ENCODE peak calls at places on chromosomes 12 and 14, in five cellular contexts. One of them, this sample, is unnamed.

GRCh38 chr12:124660846-124661245 is 93.4 kb upstream of the NCOR2 start:
- DNase-seq in HFFc6: no peak
- DNase-seq in neural progenitor cell: peak
- DNase-seq in IMR-90: no peak
- DNase-seq in lower lobe of right lung: no peak
- DNase-seq in this sample: no peak

GRCh38 chr14:82710257-82710841 is 1176.7 kb upstream of the SEL1L start:
- DNase-seq in neural progenitor cell: peak
- DNase-seq in IMR-90: peak
- DNase-seq in lower lobe of right lung: peak
- DNase-seq in HFFc6: peak
- DNase-seq in this sample: peak

GRCh38 chr12:110780448-110780847 is 37.8 kb upstream of the PPP1CC start:
- DNase-seq in lower lobe of right lung: no peak
- DNase-seq in neural progenitor cell: no peak
- DNase-seq in HFFc6: no peak
- DNase-seq in IMR-90: no peak
- DNase-seq in this sample: no peak

GRCh38 chr12:111927346-111927745 is 85.3 kb downstream of the MAPKAPK5 start:
- DNase-seq in IMR-90: no peak
- DNase-seq in HFFc6: no peak
- DNase-seq in neural progenitor cell: no peak
- DNase-seq in lower lobe of right lung: no peak
- DNase-seq in this sample: no peak

GRCh38 chr14:95667251-95667693 is 19.0 kb upstream of the TCL1B start:
- DNase-seq in HFFc6: no peak
- DNase-seq in IMR-90: no peak
- DNase-seq in neural progenitor cell: peak
- DNase-seq in lower lobe of right lung: no peak
- DNase-seq in this sample: no peak

GRCh38 chr12:106073179-106073578 is 65.6 kb downstream of the NUAK1 start:
- DNase-seq in IMR-90: no peak
- DNase-seq in lower lobe of right lung: no peak
- DNase-seq in neural progenitor cell: no peak
- DNase-seq in HFFc6: no peak
- DNase-seq in this sample: no peak

GRCh38 chr12:59844775-59845174 is 248.9 kb downstream of the SLC16A7 start:
- DNase-seq in neural progenitor cell: no peak
- DNase-seq in IMR-90: no peak
- DNase-seq in HFFc6: no peak
- DNase-seq in lower lobe of right lung: no peak
- DNase-seq in this sample: no peak

GRCh38 chr14:32513571-32514009 is 184.5 kb downstream of the AKAP6 start:
- DNase-seq in IMR-90: peak
- DNase-seq in lower lobe of right lung: no peak
- DNase-seq in neural progenitor cell: no peak
- DNase-seq in HFFc6: peak
- DNase-seq in this sample: no peak

GRCh38 chr12:123900898-123901376 is 71.7 kb downstream of the CCDC92 start:
- DNase-seq in neural progenitor cell: peak
- DNase-seq in HFFc6: no peak
- DNase-seq in IMR-90: peak
- DNase-seq in lower lobe of right lung: no peak
- DNase-seq in this sample: no peak

GRCh38 chr12:104695453-104696148 is 238.9 kb downstream of the CHST11 start:
- DNase-seq in lower lobe of right lung: no peak
- DNase-seq in neural progenitor cell: no peak
- DNase-seq in HFFc6: peak
- DNase-seq in IMR-90: peak
- DNase-seq in this sample: peak

GRCh38 chr12:1527789-1528188 is 66.6 kb downstream of the FBXL14 start:
- DNase-seq in HFFc6: peak
- DNase-seq in lower lobe of right lung: no peak
- DNase-seq in neural progenitor cell: no peak
- DNase-seq in IMR-90: peak
- DNase-seq in this sample: no peak

GRCh38 chr14:68794130-68794855 is 1.4 kb upstream of the ZFP36L1 start:
- DNase-seq in HFFc6: peak
- DNase-seq in neural progenitor cell: peak
- DNase-seq in IMR-90: peak
- DNase-seq in lower lobe of right lung: peak
- DNase-seq in this sample: peak

GRCh38 chr14:34460841-34461240 is 1.2 kb downstream of the SPTSSA start:
- DNase-seq in IMR-90: peak
- DNase-seq in neural progenitor cell: peak
- DNase-seq in HFFc6: peak
- DNase-seq in lower lobe of right lung: no peak
- DNase-seq in this sample: no peak

GRCh38 chr12:462936-463705 is 3.4 kb downstream of the B4GALNT3 start:
- DNase-seq in IMR-90: no peak
- DNase-seq in neural progenitor cell: no peak
- DNase-seq in HFFc6: no peak
- DNase-seq in lower lobe of right lung: peak
- DNase-seq in this sample: no peak

GRCh38 chr14:63544641-63545234 is 1.6 kb upstream of the PPP2R5E start:
- DNase-seq in HFFc6: peak
- DNase-seq in IMR-90: peak
- DNase-seq in lower lobe of right lung: no peak
- DNase-seq in neural progenitor cell: no peak
- DNase-seq in this sample: no peak

GRCh38 chr12:41510470-41510869 is 322.4 kb downstream of the PDZRN4 start:
- DNase-seq in neural progenitor cell: no peak
- DNase-seq in lower lobe of right lung: no peak
- DNase-seq in IMR-90: no peak
- DNase-seq in HFFc6: no peak
- DNase-seq in this sample: no peak

GRCh38 chr14:83294941-83295340 is 1761.3 kb upstream of the SEL1L start:
- DNase-seq in lower lobe of right lung: no peak
- DNase-seq in HFFc6: no peak
- DNase-seq in neural progenitor cell: no peak
- DNase-seq in IMR-90: peak
- DNase-seq in this sample: no peak

GRCh38 chr12:12801649-12802048 is 11.5 kb upstream of the DDX47 start:
- DNase-seq in HFFc6: no peak
- DNase-seq in IMR-90: no peak
- DNase-seq in lower lobe of right lung: no peak
- DNase-seq in neural progenitor cell: no peak
- DNase-seq in this sample: no peak

GRCh38 chr14:31596691-31597090 is 35.5 kb downstream of the NUBPL start:
- DNase-seq in neural progenitor cell: no peak
- DNase-seq in HFFc6: peak
- DNase-seq in lower lobe of right lung: no peak
- DNase-seq in IMR-90: peak
- DNase-seq in this sample: no peak

GRCh38 chr14:71579331-71579730 is 352.9 kb upstream of the RGS6 start:
- DNase-seq in neural progenitor cell: no peak
- DNase-seq in lower lobe of right lung: no peak
- DNase-seq in IMR-90: no peak
- DNase-seq in HFFc6: no peak
- DNase-seq in this sample: no peak

GRCh38 chr14:63454863-63455622 is 88.1 kb downstream of the PPP2R5E start:
- DNase-seq in neural progenitor cell: no peak
- DNase-seq in IMR-90: peak
- DNase-seq in HFFc6: peak
- DNase-seq in lower lobe of right lung: no peak
- DNase-seq in this sample: no peak

GRCh38 chr14:49427117-49427516 is 159.1 kb downstream of the RPS29 start:
- DNase-seq in IMR-90: no peak
- DNase-seq in neural progenitor cell: peak
- DNase-seq in lower lobe of right lung: no peak
- DNase-seq in HFFc6: no peak
- DNase-seq in this sample: no peak

DNA sequence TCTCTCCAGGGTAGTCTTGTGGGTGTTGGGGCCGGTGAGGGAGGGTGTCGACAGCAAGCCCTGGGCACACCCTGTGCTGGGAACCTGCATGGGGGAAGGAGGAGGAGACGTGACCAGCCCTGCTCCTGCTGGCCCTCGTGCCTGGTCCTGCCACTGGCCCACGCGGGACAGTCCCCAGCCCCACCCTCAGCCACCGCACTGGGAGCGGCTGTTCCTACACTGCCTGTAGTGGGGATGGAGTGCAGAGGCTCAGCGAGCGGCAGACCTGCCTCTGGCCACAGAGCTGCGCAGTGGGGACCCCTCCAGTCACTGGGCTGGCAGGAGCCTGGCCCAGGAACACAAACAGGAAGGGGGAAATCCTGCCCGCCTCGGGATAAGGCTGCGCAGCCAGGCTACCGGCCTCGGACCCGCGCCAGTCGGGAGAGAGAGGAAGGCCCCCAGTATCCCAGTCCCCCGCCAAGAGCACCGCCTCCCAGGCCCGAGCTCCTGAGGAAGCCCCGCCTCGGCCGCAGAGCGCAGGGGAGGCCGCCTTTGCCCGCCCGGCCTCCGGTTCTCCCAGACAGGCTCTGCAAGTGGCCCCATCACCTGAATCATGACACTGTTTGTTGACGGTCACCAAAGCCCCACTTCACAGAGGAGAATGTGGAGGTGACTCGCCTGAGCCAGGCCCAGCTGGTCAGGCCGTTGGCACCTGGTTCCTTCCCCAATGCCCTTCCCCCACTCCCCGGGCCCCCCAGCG is 10.6 kb downstream of the AHNAK2 start:
- DNase-seq in lower lobe of right lung: peak
- DNase-seq in neural progenitor cell: peak
- DNase-seq in IMR-90: no peak
- DNase-seq in HFFc6: no peak
- DNase-seq in this sample: no peak
- TF ChIP-seq CTCF in lower lobe of right lung: no peak
- TF ChIP-seq CTCF in neural progenitor cell: no peak
- TF ChIP-seq CTCF in IMR-90: no peak
- TF ChIP-seq CTCF in HFFc6: no peak
- TF ChIP-seq CTCF in this sample: no peak

DNA sequence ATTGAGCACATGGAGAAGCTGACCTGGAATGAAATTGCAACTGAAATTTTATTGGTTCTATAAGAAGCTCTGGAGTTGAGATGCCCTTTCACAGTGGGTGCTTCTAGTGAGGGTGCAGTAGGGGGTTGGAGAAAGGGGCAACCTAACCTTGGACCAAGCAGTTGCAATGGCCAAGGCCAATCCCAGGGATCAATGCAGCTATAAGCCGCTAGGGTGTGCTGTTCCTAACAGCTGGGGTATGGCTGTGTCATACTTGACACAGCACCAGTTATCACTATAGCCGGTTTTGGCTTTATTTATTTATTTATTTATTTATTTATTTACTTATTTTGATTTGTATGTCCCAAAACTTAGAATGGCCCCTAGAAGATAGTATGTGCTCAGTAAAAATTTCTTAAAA is 505.9 kb downstream of the FLRT2 start:
- DNase-seq in HFFc6: peak
- DNase-seq in lower lobe of right lung: no peak
- DNase-seq in IMR-90: no peak
- DNase-seq in neural progenitor cell: peak
- DNase-seq in this sample: peak
- TF ChIP-seq CTCF in HFFc6: peak
- TF ChIP-seq CTCF in lower lobe of right lung: peak
- TF ChIP-seq CTCF in IMR-90: peak
- TF ChIP-seq CTCF in neural progenitor cell: peak
- TF ChIP-seq CTCF in this sample: peak

GRCh38 chr12:52245962-52246577 is 13.0 kb downstream of the KRT7 start:
- DNase-seq in HFFc6: no peak
- DNase-seq in lower lobe of right lung: no peak
- DNase-seq in neural progenitor cell: no peak
- DNase-seq in IMR-90: no peak
- DNase-seq in this sample: peak

GRCh38 chr12:52244615-52244994 is 11.6 kb downstream of the KRT7 start:
- DNase-seq in HFFc6: no peak
- DNase-seq in lower lobe of right lung: no peak
- DNase-seq in IMR-90: no peak
- DNase-seq in neural progenitor cell: no peak
- DNase-seq in this sample: no peak

GRCh38 chr12:52243774-52244614 is 11.0 kb downstream of the KRT7 start:
- DNase-seq in HFFc6: peak
- DNase-seq in lower lobe of right lung: peak
- DNase-seq in neural progenitor cell: no peak
- DNase-seq in IMR-90: peak
- DNase-seq in this sample: peak

GRCh38 chr12:52246720-52247621 is 13.9 kb downstream of the KRT7 start:
- DNase-seq in HFFc6: no peak
- DNase-seq in neural progenitor cell: no peak
- DNase-seq in IMR-90: no peak
- DNase-seq in lower lobe of right lung: no peak
- DNase-seq in this sample: peak

DNA sequence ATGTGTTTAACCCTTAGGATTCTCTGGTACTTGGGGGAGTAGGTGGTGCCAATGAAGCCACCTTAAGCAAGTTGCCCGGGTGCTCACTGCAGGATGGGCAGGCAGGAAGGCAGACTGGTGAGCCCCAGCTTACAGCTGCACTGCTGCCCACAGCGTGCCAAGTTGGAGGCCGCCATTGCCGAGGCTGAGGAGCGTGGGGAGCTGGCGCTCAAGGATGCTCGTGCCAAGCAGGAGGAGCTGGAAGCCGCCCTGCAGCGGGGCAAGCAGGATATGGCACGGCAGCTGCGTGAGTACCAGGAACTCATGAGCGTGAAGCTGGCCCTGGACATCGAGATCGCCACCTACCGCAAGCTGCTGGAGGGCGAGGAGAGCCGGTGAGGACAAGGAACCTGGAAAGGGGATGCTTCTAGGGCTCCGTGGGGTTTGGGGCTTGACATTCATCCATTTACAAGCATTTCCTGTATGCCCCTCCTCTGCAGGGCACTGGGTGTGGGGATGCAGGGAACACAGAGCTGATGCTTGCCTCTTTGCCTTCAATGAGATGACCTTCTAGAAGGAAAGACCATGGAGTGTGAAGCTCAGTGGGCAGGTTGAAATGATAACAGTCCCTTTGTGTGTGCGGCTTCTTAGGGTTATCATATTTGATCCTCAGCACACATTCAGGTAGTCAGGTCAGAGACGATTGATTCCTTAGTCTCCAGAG is 12.4 kb downstream of the KRT7 start:
- DNase-seq in HFFc6: no peak
- DNase-seq in IMR-90: no peak
- DNase-seq in neural progenitor cell: no peak
- DNase-seq in lower lobe of right lung: no peak
- DNase-seq in this sample: peak
- TF ChIP-seq CTCF in HFFc6: no peak
- TF ChIP-seq CTCF in IMR-90: no peak
- TF ChIP-seq CTCF in neural progenitor cell: no peak
- TF ChIP-seq CTCF in lower lobe of right lung: no peak
- TF ChIP-seq CTCF in this sample: no peak

GRCh38 chr14:100546051-100546443 is 41.2 kb downstream of the BEGAIN start:
- DNase-seq in IMR-90: no peak
- DNase-seq in HFFc6: no peak
- DNase-seq in neural progenitor cell: no peak
- DNase-seq in lower lobe of right lung: peak
- DNase-seq in this sample: peak

GRCh38 chr14:100544506-100545141 is 42.6 kb downstream of the BEGAIN start:
- DNase-seq in lower lobe of right lung: no peak
- DNase-seq in neural progenitor cell: no peak
- DNase-seq in IMR-90: no peak
- DNase-seq in HFFc6: no peak
- DNase-seq in this sample: no peak

GRCh38 chr14:100547633-100548294 is 39.5 kb downstream of the BEGAIN start:
- DNase-seq in IMR-90: peak
- DNase-seq in neural progenitor cell: no peak
- DNase-seq in lower lobe of right lung: peak
- DNase-seq in HFFc6: peak
- DNase-seq in this sample: no peak

GRCh38 chr14:100543471-100544455 is 43.5 kb downstream of the BEGAIN start:
- DNase-seq in neural progenitor cell: no peak
- DNase-seq in HFFc6: no peak
- DNase-seq in IMR-90: no peak
- DNase-seq in lower lobe of right lung: no peak
- DNase-seq in this sample: no peak

GRCh38 chr14:100545359-100545758 is 41.9 kb downstream of the BEGAIN start:
- DNase-seq in lower lobe of right lung: no peak
- DNase-seq in neural progenitor cell: no peak
- DNase-seq in HFFc6: no peak
- DNase-seq in IMR-90: no peak
- DNase-seq in this sample: no peak
- TF ChIP-seq CTCF in lower lobe of right lung: no peak
- TF ChIP-seq CTCF in neural progenitor cell: no peak
- TF ChIP-seq CTCF in HFFc6: no peak
- TF ChIP-seq CTCF in IMR-90: no peak
- TF ChIP-seq CTCF in this sample: no peak